ENCODE peak calls at places on chromosome 20, in ten cellular contexts. L, F, E, A, I, V, J, Q, U and D are unnamed samples.

GRCh38 chr20:60062431-60063336 is 104.5 kb downstream of the CDH26 start:
- DNase-seq in F (no peak), J (no peak), U (peak; percentile 79), A (no peak), Q (peak; percentile 78), L (peak; percentile 22), V (peak; percentile 82), I (no peak), E (peak; percentile 17), D (no peak)

GRCh38 chr20:652611-653109 is 340 bp downstream of the SRXN1 start:
- DNase-seq in V (no peak), L (no peak), I (no peak), J (no peak), Q (peak; percentile 25), F (no peak), A (peak; percentile 35), E (peak; percentile 61), U (peak; percentile 47), D (no peak)

GRCh38 chr20:36270744-36271638 is 34.7 kb downstream of the AAR2 start:
- DNase-seq in F (no peak), U (no peak), L (no peak), Q (no peak), V (no peak), J (no peak), I (no peak), A (no peak), E (no peak), D (peak; percentile 20)

GRCh38 chr20:54345301-54345724 is 130.1 kb upstream of the DOK5 start:
- DNase-seq in L (no peak), Q (peak; percentile 45), V (peak; percentile 55), F (no peak), A (no peak), U (peak; percentile 87), E (peak; percentile 75), J (no peak), I (peak; percentile 4), D (no peak)

GRCh38 chr20:57881466-57882405 is 171.9 kb upstream of the PMEPA1 start:
- DNase-seq in L (no peak), I (no peak), U (no peak), E (no peak), F (no peak), Q (no peak), J (no peak), A (no peak), V (peak; percentile 45), D (no peak)

GRCh38 chr20:33769032-33769431 is 37.2 kb downstream of the ZNF341 start:
- DNase-seq in L (no peak), U (no peak), A (no peak), V (no peak), F (no peak), I (no peak), Q (no peak), E (no peak), J (no peak), D (no peak)

GRCh38 chr20:64006902-64007301 is 26.0 kb downstream of the PRPF6 start:
- DNase-seq in F (peak; percentile 51), I (no peak), U (no peak), V (no peak), Q (no peak), L (no peak), E (no peak), A (no peak), J (no peak), D (no peak)

GRCh38 chr20:11352041-11352440 is 565.7 kb upstream of the BTBD3 start:
- DNase-seq in A (no peak), I (no peak), L (no peak), V (no peak), E (no peak), U (no peak), Q (no peak), F (no peak), J (no peak), D (no peak)

GRCh38 chr20:36307412-36308317 is 1.5 kb downstream of the DLGAP4 start:
- DNase-seq in L (no peak), U (no peak), F (no peak), V (no peak), E (no peak), Q (no peak), I (peak; percentile 21), J (no peak), A (no peak), D (no peak)

GRCh38 chr20:1754306-1754705 is 96.7 kb upstream of the SIRPG start:
- DNase-seq in L (no peak), U (no peak), I (no peak), A (no peak), V (no peak), F (no peak), J (no peak), E (no peak), Q (no peak), D (no peak)

GRCh38 chr20:35395728-35396127 is 16.0 kb downstream of the UQCC1 start:
- DNase-seq in V (no peak), E (peak; percentile 85), F (no peak), J (no peak), U (peak; percentile 65), L (no peak), A (no peak), I (no peak), Q (peak; percentile 79), D (no peak)

GRCh38 chr20:25390538-25391528 is at the start of gene ABHD12:
- DNase-seq in F (peak; percentile 98), I (peak; percentile 98), E (peak; percentile 95), L (peak; percentile 97), Q (peak; percentile 94), J (peak; percentile 94), U (peak; percentile 95), A (peak; percentile 96), V (peak; percentile 77), D (peak; percentile 96)
- TF ChIP-seq CTCF in F (no peak), I (no peak), E (no peak), L (no peak), Q (no peak), J (no peak), U (no peak), A (peak; percentile 15), V (no peak), D (no peak)

DNA sequence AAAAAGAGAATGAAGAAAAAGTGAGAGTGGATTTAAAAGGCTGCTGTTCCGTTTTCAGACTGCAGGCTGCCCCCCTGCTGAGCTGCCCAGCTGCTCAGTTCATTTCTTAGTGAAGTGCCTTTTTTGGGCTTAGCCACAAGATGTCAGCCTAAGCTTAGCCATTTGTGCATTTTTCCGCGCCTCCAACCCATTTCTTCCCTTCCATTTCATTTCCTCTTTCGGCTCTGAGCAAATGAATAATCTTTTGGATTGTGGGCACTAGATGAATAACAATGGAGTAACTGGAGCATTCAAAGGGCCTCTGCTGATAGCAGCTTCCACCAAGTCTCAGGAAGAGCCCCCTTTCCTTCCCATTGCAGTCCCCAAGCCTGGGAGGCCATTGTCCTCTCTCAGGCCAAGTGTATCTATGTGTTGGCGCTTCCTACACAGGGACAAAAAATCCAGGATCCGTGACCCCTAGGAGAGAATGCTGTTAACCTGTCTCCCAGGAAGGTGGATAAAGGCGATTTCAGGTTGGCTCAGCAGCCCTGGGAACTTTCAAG is 83.5 kb upstream of the SPTLC3 start:
- DNase-seq in I (peak; percentile 68), E (peak; percentile 89), J (no peak), L (peak; percentile 66), Q (peak; percentile 79), U (peak; percentile 87), F (peak; percentile 77), A (peak; percentile 29), V (peak; percentile 57), D (peak; percentile 61)
- TF ChIP-seq CTCF in I (peak; percentile 73), E (peak; percentile 92), J (peak; percentile 57), L (peak; percentile 91), Q (peak; percentile 97), U (peak; percentile 92), F (peak; percentile 71), A (peak; percentile 85), V (peak; percentile 79), D (peak; percentile 77)

GRCh38 chr20:47568837-47569410 is 67.2 kb downstream of the NCOA3 start:
- DNase-seq in E (no peak), V (no peak), J (no peak), L (no peak), U (no peak), I (no peak), A (no peak), Q (no peak), F (no peak), D (no peak)
- TF ChIP-seq CTCF in E (no peak), V (no peak), J (no peak), L (no peak), U (no peak), I (no peak), A (no peak), Q (no peak), F (no peak), D (no peak)

GRCh38 chr20:48739395-48740268 is 88.2 kb downstream of the PREX1 start:
- DNase-seq in V (no peak), A (no peak), Q (no peak), F (peak; percentile 72), L (no peak), J (peak; percentile 11), U (no peak), I (no peak), E (no peak), D (no peak)
- TF ChIP-seq CTCF in V (no peak), A (no peak), Q (no peak), F (no peak), L (no peak), J (no peak), U (no peak), I (no peak), E (no peak), D (no peak)

DNA sequence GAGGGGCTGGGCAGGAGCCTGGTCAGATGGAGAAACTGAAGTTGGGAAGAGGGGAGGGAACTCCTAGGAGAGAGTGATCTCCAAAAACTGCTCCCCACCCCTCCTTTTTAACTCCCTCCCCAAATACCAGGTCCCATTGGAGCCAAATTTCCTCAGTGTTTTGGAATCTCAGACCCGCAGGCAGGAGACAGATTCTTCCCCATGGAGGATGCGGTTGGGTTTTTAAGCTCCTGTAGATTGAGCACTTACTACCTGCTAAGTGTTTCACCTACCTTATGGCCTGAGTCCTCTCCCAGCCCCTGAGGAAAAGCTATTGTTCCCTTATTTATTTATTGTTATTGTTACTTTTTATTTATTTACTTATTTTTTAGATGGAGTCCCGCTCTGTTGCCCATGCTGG is 73.2 kb downstream of the CEBPB start:
- DNase-seq in F (no peak), E (no peak), Q (no peak), V (no peak), A (no peak), U (no peak), I (no peak), L (no peak), J (no peak), D (no peak)
- TF ChIP-seq CTCF in F (no peak), E (no peak), Q (no peak), V (no peak), A (no peak), U (no peak), I (no peak), L (no peak), J (no peak), D (no peak)